ENCODE peak calls at places on chromosomes 11 and 22, in nine cellular contexts. M, P, B, N, V, U, L, E and X are unnamed samples.

GRCh38 chr22:21643533-21644357 is 1.6 kb downstream of the SDF2L1 start:
- DNase-seq in L (no peak), V (no peak), E (no peak), B (no peak), N (no peak), U (peak; percentile 45), P (no peak), M (no peak), X (no peak)

GRCh38 chr11:35303596-35304392 is 115.6 kb downstream of the SLC1A2 start:
- DNase-seq in P (no peak), N (peak; percentile 95), M (no peak), U (no peak), B (no peak), E (no peak), L (no peak), V (no peak), X (no peak)

GRCh38 chr11:60184824-60185511 is 2.1 kb upstream of the MS4A6A start:
- DNase-seq in U (peak; percentile 13), E (no peak), V (no peak), B (no peak), M (no peak), L (no peak), N (no peak), P (no peak), X (no peak)

GRCh38 chr22:46463435-46464227 is 73.8 kb downstream of the CELSR1 start:
- DNase-seq in N (no peak), M (no peak), B (peak; percentile 74), P (no peak), V (no peak), E (no peak), L (no peak), U (peak; percentile 11), X (no peak)

GRCh38 chr22:47168900-47169800 is 406.7 kb downstream of the TBC1D22A start:
- DNase-seq in V (no peak), L (no peak), E (peak; percentile 25), U (no peak), B (peak; percentile 72), P (no peak), N (peak; percentile 26), M (no peak), X (no peak)

GRCh38 chr11:37532271-37532670 is 934.2 kb upstream of the RAG2 start:
- DNase-seq in B (no peak), P (no peak), L (no peak), N (no peak), V (no peak), U (no peak), E (no peak), M (no peak), X (no peak)

GRCh38 chr11:122897606-122898210 is 15.1 kb downstream of the JHY start:
- DNase-seq in L (peak; percentile 28), E (no peak), V (no peak), P (no peak), N (peak; percentile 77), B (no peak), M (no peak), U (no peak), X (no peak)

GRCh38 chr11:106420686-106421085 is 343.2 kb downstream of the AASDHPPT start:
- DNase-seq in P (no peak), L (no peak), V (no peak), U (no peak), N (no peak), B (no peak), M (no peak), E (no peak), X (no peak)

GRCh38 chr11:72703281-72704008 is 29.2 kb upstream of the PDE2A start:
- DNase-seq in P (no peak), E (no peak), U (no peak), B (no peak), N (peak; percentile 87), L (peak; percentile 50), M (no peak), V (no peak), X (no peak)

GRCh38 chr11:77211594-77212251 is 83.7 kb downstream of the MYO7A start:
- DNase-seq in N (no peak), B (no peak), M (no peak), P (no peak), U (no peak), L (no peak), V (no peak), E (no peak), X (no peak)

GRCh38 chr11:31106963-31107576 is 262.5 kb downstream of the DCDC1 start:
- DNase-seq in L (no peak), U (peak; percentile 37), N (peak; percentile 64), V (peak; percentile 1), M (no peak), B (no peak), E (peak; percentile 36), P (peak; percentile 42), X (no peak)

GRCh38 chr11:46686886-46687810 is 13.3 kb downstream of the ARHGAP1 start:
- DNase-seq in E (no peak), B (no peak), N (peak; percentile 96), V (no peak), P (no peak), M (no peak), U (no peak), L (no peak), X (no peak)

GRCh38 chr22:36201630-36202312 is at the start of gene APOL4:
- DNase-seq in P (no peak), E (no peak), L (no peak), U (no peak), N (peak; percentile 35), B (peak; percentile 77), V (no peak), M (no peak), X (no peak)

GRCh38 chr22:34645375-34645774 is 420.6 kb upstream of the ISX start:
- DNase-seq in B (no peak), N (no peak), M (no peak), P (no peak), E (peak; percentile 7), L (no peak), V (no peak), U (no peak), X (no peak)

GRCh38 chr11:2929880-2930704 is 872 bp upstream of the PHLDA2 start:
- DNase-seq in P (peak; percentile 73), B (peak; percentile 88), V (no peak), N (peak; percentile 71), U (no peak), L (no peak), E (no peak), M (no peak), X (no peak)

GRCh38 chr11:18578975-18579598 is 9.4 kb downstream of the UEVLD start:
- DNase-seq in B (no peak), P (peak; percentile 85), U (no peak), N (no peak), M (no peak), E (no peak), L (no peak), V (no peak), X (no peak)